ENCODE peak calls at places on chromosomes 4 and X, in eight cellular contexts. One of them, this sample, is unnamed.
A peak's percentile ranks its signal among the peaks of the same experiment; 100 is the strongest.

GRCh38 chr4:120636120-120636630 is 286.4 kb downstream of the PRDM5 start:
- DNase-seq in stomach: no peak
- DNase-seq in choroid plexus epithelial cell: no peak
- DNase-seq in A549: no peak
- DNase-seq in HL-60: no peak
- DNase-seq in spleen: no peak
- DNase-seq in fibroblast of mammary gland: peak; percentile 11
- DNase-seq in hepatocyte: no peak
- DNase-seq in this sample: no peak

GRCh38 chr4:3255611-3256186 is 6.7 kb downstream of the MSANTD1 start:
- DNase-seq in spleen: peak; percentile 70
- DNase-seq in HL-60: no peak
- DNase-seq in A549: no peak
- DNase-seq in stomach: no peak
- DNase-seq in choroid plexus epithelial cell: no peak
- DNase-seq in hepatocyte: no peak
- DNase-seq in fibroblast of mammary gland: no peak
- DNase-seq in this sample: no peak

GRCh38 chr4:83107636-83108035 is 6.9 kb downstream of the PLAC8 start:
- DNase-seq in hepatocyte: no peak
- DNase-seq in fibroblast of mammary gland: no peak
- DNase-seq in HL-60: no peak
- DNase-seq in A549: no peak
- DNase-seq in choroid plexus epithelial cell: no peak
- DNase-seq in spleen: no peak
- DNase-seq in stomach: no peak
- DNase-seq in this sample: no peak

GRCh38 chr4:55435136-55435535 is 39.4 kb downstream of the TMEM165 start:
- DNase-seq in HL-60: no peak
- DNase-seq in hepatocyte: peak; percentile 30
- DNase-seq in choroid plexus epithelial cell: peak; percentile 75
- DNase-seq in stomach: no peak
- DNase-seq in spleen: no peak
- DNase-seq in A549: peak; percentile 3
- DNase-seq in fibroblast of mammary gland: peak; percentile 49
- DNase-seq in this sample: no peak

GRCh38 chrX:43559643-43560042 is 96.5 kb upstream of the MAOA start:
- DNase-seq in fibroblast of mammary gland: peak; percentile 57
- DNase-seq in A549: peak; percentile 41
- DNase-seq in HL-60: no peak
- DNase-seq in spleen: no peak
- DNase-seq in choroid plexus epithelial cell: peak; percentile 66
- DNase-seq in stomach: peak; percentile 40
- DNase-seq in hepatocyte: peak; percentile 70
- DNase-seq in this sample: no peak

GRCh38 chr4:85603437-85604336 is 128.7 kb downstream of the ARHGAP24 start:
- DNase-seq in stomach: no peak
- DNase-seq in fibroblast of mammary gland: peak; percentile 36
- DNase-seq in A549: no peak
- DNase-seq in HL-60: no peak
- DNase-seq in spleen: no peak
- DNase-seq in hepatocyte: no peak
- DNase-seq in choroid plexus epithelial cell: peak; percentile 87
- DNase-seq in this sample: peak; percentile 2

GRCh38 chr4:176653406-176654220 is 139.1 kb downstream of the VEGFC start:
- DNase-seq in A549: peak; percentile 20
- DNase-seq in hepatocyte: no peak
- DNase-seq in choroid plexus epithelial cell: peak; percentile 14
- DNase-seq in spleen: no peak
- DNase-seq in fibroblast of mammary gland: peak; percentile 66
- DNase-seq in HL-60: no peak
- DNase-seq in stomach: no peak
- DNase-seq in this sample: no peak

GRCh38 chrX:131746491-131746968 is 202.7 kb downstream of the OR13H1 start:
- DNase-seq in A549: peak; percentile 92
- DNase-seq in hepatocyte: no peak
- DNase-seq in HL-60: no peak
- DNase-seq in stomach: peak; percentile 86
- DNase-seq in spleen: peak; percentile 88
- DNase-seq in fibroblast of mammary gland: peak; percentile 85
- DNase-seq in choroid plexus epithelial cell: no peak
- DNase-seq in this sample: no peak

GRCh38 chrX:93875621-93876282 is 201.7 kb downstream of the FAM133A start:
- DNase-seq in stomach: peak; percentile 45
- DNase-seq in HL-60: no peak
- DNase-seq in choroid plexus epithelial cell: no peak
- DNase-seq in A549: no peak
- DNase-seq in fibroblast of mammary gland: no peak
- DNase-seq in hepatocyte: peak; percentile 18
- DNase-seq in spleen: no peak
- DNase-seq in this sample: no peak

GRCh38 chr4:105154576-105154975 is 7.9 kb downstream of the TET2 start:
- DNase-seq in choroid plexus epithelial cell: no peak
- DNase-seq in stomach: no peak
- DNase-seq in hepatocyte: no peak
- DNase-seq in spleen: no peak
- DNase-seq in fibroblast of mammary gland: no peak
- DNase-seq in A549: no peak
- DNase-seq in HL-60: no peak
- DNase-seq in this sample: no peak

GRCh38 chrX:46298821-46299220 is 246.4 kb downstream of the ZNF674 start:
- DNase-seq in stomach: no peak
- DNase-seq in A549: no peak
- DNase-seq in spleen: no peak
- DNase-seq in choroid plexus epithelial cell: peak; percentile 13
- DNase-seq in fibroblast of mammary gland: peak; percentile 54
- DNase-seq in hepatocyte: no peak
- DNase-seq in HL-60: no peak
- DNase-seq in this sample: no peak

GRCh38 chr4:8044699-8045098 is 105.0 kb upstream of the AFAP1 start:
- DNase-seq in hepatocyte: no peak
- DNase-seq in spleen: no peak
- DNase-seq in HL-60: no peak
- DNase-seq in fibroblast of mammary gland: no peak
- DNase-seq in choroid plexus epithelial cell: no peak
- DNase-seq in stomach: no peak
- DNase-seq in A549: no peak
- DNase-seq in this sample: no peak

GRCh38 chr4:137678796-137679195 is 146.5 kb upstream of the PCDH18 start:
- DNase-seq in hepatocyte: no peak
- DNase-seq in HL-60: no peak
- DNase-seq in stomach: no peak
- DNase-seq in A549: no peak
- DNase-seq in choroid plexus epithelial cell: peak; percentile 39
- DNase-seq in spleen: no peak
- DNase-seq in fibroblast of mammary gland: peak; percentile 83
- DNase-seq in this sample: peak; percentile 68

GRCh38 chr4:156053174-156053573 is 99.5 kb upstream of the CTSO start:
- DNase-seq in choroid plexus epithelial cell: no peak
- DNase-seq in A549: no peak
- DNase-seq in hepatocyte: no peak
- DNase-seq in fibroblast of mammary gland: no peak
- DNase-seq in HL-60: no peak
- DNase-seq in stomach: no peak
- DNase-seq in spleen: no peak
- DNase-seq in this sample: no peak

GRCh38 chr4:95255396-95256107 is 293.2 kb downstream of the UNC5C start:
- DNase-seq in choroid plexus epithelial cell: peak; percentile 85
- DNase-seq in A549: no peak
- DNase-seq in spleen: no peak
- DNase-seq in hepatocyte: peak; percentile 17
- DNase-seq in fibroblast of mammary gland: peak; percentile 61
- DNase-seq in HL-60: no peak
- DNase-seq in stomach: no peak
- DNase-seq in this sample: peak; percentile 65

GRCh38 chr4:183722738-183723560 is 63.9 kb downstream of the TRAPPC11 start:
- DNase-seq in fibroblast of mammary gland: peak; percentile 4
- DNase-seq in HL-60: peak; percentile 30
- DNase-seq in A549: peak; percentile 20
- DNase-seq in hepatocyte: peak; percentile 77
- DNase-seq in spleen: peak; percentile 92
- DNase-seq in stomach: peak; percentile 81
- DNase-seq in choroid plexus epithelial cell: peak; percentile 26
- DNase-seq in this sample: no peak

GRCh38 chrX:10071451-10072163 is 85.2 kb upstream of the CLCN4 start:
- DNase-seq in fibroblast of mammary gland: peak; percentile 31
- DNase-seq in A549: no peak
- DNase-seq in hepatocyte: no peak
- DNase-seq in choroid plexus epithelial cell: peak; percentile 23
- DNase-seq in spleen: no peak
- DNase-seq in HL-60: no peak
- DNase-seq in stomach: no peak
- DNase-seq in this sample: no peak

GRCh38 chr4:114383055-114383454 is 215.6 kb upstream of the UGT8 start:
- DNase-seq in hepatocyte: no peak
- DNase-seq in stomach: no peak
- DNase-seq in HL-60: no peak
- DNase-seq in fibroblast of mammary gland: peak; percentile 10
- DNase-seq in spleen: no peak
- DNase-seq in choroid plexus epithelial cell: no peak
- DNase-seq in A549: no peak
- DNase-seq in this sample: no peak

GRCh38 chr4:71230258-71230594 is 108.6 kb upstream of the SLC4A4 start:
- DNase-seq in A549: no peak
- DNase-seq in stomach: peak; percentile 38
- DNase-seq in fibroblast of mammary gland: no peak
- DNase-seq in hepatocyte: no peak
- DNase-seq in spleen: no peak
- DNase-seq in HL-60: no peak
- DNase-seq in choroid plexus epithelial cell: no peak
- DNase-seq in this sample: no peak
- H3K4me3 ChIP-seq in A549: no peak overlapping the region
- H3K4me3 ChIP-seq in stomach: peak overlapping the region; percentile 20
- H3K4me3 ChIP-seq in fibroblast of mammary gland: no peak overlapping the region
- H3K4me3 ChIP-seq in hepatocyte: no peak overlapping the region
- H3K4me3 ChIP-seq in spleen: no peak overlapping the region
- H3K4me3 ChIP-seq in HL-60: no peak overlapping the region
- H3K4me3 ChIP-seq in choroid plexus epithelial cell: no peak overlapping the region
- H3K4me3 ChIP-seq in this sample: no peak overlapping the region

GRCh38 chrX:126552313-126553022 is at the start of gene DCAF12L1:
- DNase-seq in hepatocyte: peak; percentile 40
- DNase-seq in A549: no peak
- DNase-seq in fibroblast of mammary gland: no peak
- DNase-seq in HL-60: no peak
- DNase-seq in choroid plexus epithelial cell: no peak
- DNase-seq in spleen: peak; percentile 73
- DNase-seq in stomach: peak; percentile 30
- DNase-seq in this sample: no peak
- H3K4me3 ChIP-seq in hepatocyte: no peak within 1 kb of the TSS
- H3K4me3 ChIP-seq in A549: no peak within 1 kb of the TSS
- H3K4me3 ChIP-seq in fibroblast of mammary gland: no peak within 1 kb of the TSS
- H3K4me3 ChIP-seq in HL-60: no peak within 1 kb of the TSS
- H3K4me3 ChIP-seq in choroid plexus epithelial cell: no peak within 1 kb of the TSS
- H3K4me3 ChIP-seq in spleen: no peak within 1 kb of the TSS
- H3K4me3 ChIP-seq in stomach: peak within 1 kb of the TSS; percentile 32
- H3K4me3 ChIP-seq in this sample: no peak within 1 kb of the TSS

GRCh38 chr4:150999091-150999490 is 16.0 kb downstream of the LRBA start:
- DNase-seq in fibroblast of mammary gland: no peak
- DNase-seq in HL-60: no peak
- DNase-seq in choroid plexus epithelial cell: no peak
- DNase-seq in A549: no peak
- DNase-seq in hepatocyte: no peak
- DNase-seq in spleen: no peak
- DNase-seq in stomach: no peak
- DNase-seq in this sample: no peak
- H3K4me3 ChIP-seq in fibroblast of mammary gland: no peak overlapping the region
- H3K4me3 ChIP-seq in HL-60: no peak overlapping the region
- H3K4me3 ChIP-seq in choroid plexus epithelial cell: no peak overlapping the region
- H3K4me3 ChIP-seq in A549: no peak overlapping the region
- H3K4me3 ChIP-seq in hepatocyte: no peak overlapping the region
- H3K4me3 ChIP-seq in spleen: no peak overlapping the region
- H3K4me3 ChIP-seq in stomach: no peak overlapping the region
- H3K4me3 ChIP-seq in this sample: no peak overlapping the region

GRCh38 chr4:173281420-173282333 is 52.5 kb downstream of the HMGB2 start:
- DNase-seq in choroid plexus epithelial cell: no peak
- DNase-seq in stomach: no peak
- DNase-seq in fibroblast of mammary gland: no peak
- DNase-seq in HL-60: peak; percentile 38
- DNase-seq in hepatocyte: no peak
- DNase-seq in A549: no peak
- DNase-seq in spleen: no peak
- DNase-seq in this sample: no peak

GRCh38 chr4:173275150-173275549 is 59.0 kb downstream of the HMGB2 start:
- DNase-seq in stomach: no peak
- DNase-seq in spleen: no peak
- DNase-seq in HL-60: no peak
- DNase-seq in hepatocyte: no peak
- DNase-seq in A549: no peak
- DNase-seq in choroid plexus epithelial cell: no peak
- DNase-seq in fibroblast of mammary gland: no peak
- DNase-seq in this sample: no peak

GRCh38 chr4:173277340-173277739 is 56.8 kb downstream of the HMGB2 start:
- DNase-seq in fibroblast of mammary gland: no peak
- DNase-seq in spleen: no peak
- DNase-seq in A549: no peak
- DNase-seq in choroid plexus epithelial cell: no peak
- DNase-seq in HL-60: no peak
- DNase-seq in hepatocyte: no peak
- DNase-seq in stomach: no peak
- DNase-seq in this sample: no peak

GRCh38 chr4:173284463-173284862 is 49.7 kb downstream of the HMGB2 start:
- DNase-seq in hepatocyte: no peak
- DNase-seq in A549: no peak
- DNase-seq in fibroblast of mammary gland: no peak
- DNase-seq in spleen: no peak
- DNase-seq in stomach: no peak
- DNase-seq in HL-60: no peak
- DNase-seq in choroid plexus epithelial cell: no peak
- DNase-seq in this sample: no peak

DNA sequence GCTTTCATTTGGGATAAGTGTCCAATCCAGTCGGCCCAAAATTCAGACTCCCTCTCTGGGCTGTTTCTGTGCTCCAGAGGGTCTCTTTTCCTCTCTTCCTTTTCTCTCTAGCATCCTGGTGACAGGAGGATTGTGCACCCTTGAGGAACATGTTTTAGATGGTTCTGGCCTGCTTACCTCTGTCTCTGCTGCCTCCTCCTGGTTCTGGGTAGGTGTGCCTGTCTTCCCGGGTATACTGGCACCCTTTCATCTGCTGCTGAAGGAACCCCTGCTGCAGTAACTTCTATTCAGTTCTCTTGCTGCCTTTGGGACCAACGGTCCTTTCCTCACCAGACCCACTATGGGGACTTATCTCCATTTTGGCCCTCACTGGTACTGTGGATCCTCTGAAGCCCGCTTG is 53.2 kb downstream of the HMGB2 start:
- DNase-seq in choroid plexus epithelial cell: no peak
- DNase-seq in A549: no peak
- DNase-seq in HL-60: no peak
- DNase-seq in hepatocyte: no peak
- DNase-seq in spleen: no peak
- DNase-seq in stomach: no peak
- DNase-seq in fibroblast of mammary gland: no peak
- DNase-seq in this sample: no peak
- H3K4me3 ChIP-seq in choroid plexus epithelial cell: no peak overlapping the region
- H3K4me3 ChIP-seq in A549: no peak overlapping the region
- H3K4me3 ChIP-seq in HL-60: peak overlapping the region; percentile 32
- H3K4me3 ChIP-seq in hepatocyte: no peak overlapping the region
- H3K4me3 ChIP-seq in spleen: no peak overlapping the region
- H3K4me3 ChIP-seq in stomach: no peak overlapping the region
- H3K4me3 ChIP-seq in fibroblast of mammary gland: no peak overlapping the region
- H3K4me3 ChIP-seq in this sample: no peak overlapping the region

GRCh38 chr4:169272265-169272886 is 1.6 kb upstream of the SH3RF1 start:
- DNase-seq in spleen: no peak
- DNase-seq in fibroblast of mammary gland: peak; percentile 63
- DNase-seq in stomach: no peak
- DNase-seq in choroid plexus epithelial cell: peak; percentile 83
- DNase-seq in HL-60: no peak
- DNase-seq in hepatocyte: no peak
- DNase-seq in A549: no peak
- DNase-seq in this sample: no peak
- H3K4me3 ChIP-seq in spleen: no peak overlapping the region
- H3K4me3 ChIP-seq in fibroblast of mammary gland: no peak overlapping the region
- H3K4me3 ChIP-seq in stomach: no peak overlapping the region
- H3K4me3 ChIP-seq in choroid plexus epithelial cell: peak overlapping the region; percentile 4
- H3K4me3 ChIP-seq in HL-60: no peak overlapping the region
- H3K4me3 ChIP-seq in hepatocyte: no peak overlapping the region
- H3K4me3 ChIP-seq in A549: no peak overlapping the region
- H3K4me3 ChIP-seq in this sample: no peak overlapping the region